ENCODE peak calls at places on chromosomes 6 and 20, in nine cellular contexts. U, Q, A, P, F, B, S, H and X are unnamed samples.

GRCh38 chr6:132669690-132670291 is 10.8 kb upstream of the TAAR1 start:
- DNase-seq in P (peak; percentile 80), Q (peak; percentile 20), H (no peak), S (no peak), B (no peak), F (peak; percentile 64), A (peak; percentile 38), U (peak; percentile 72), X (no peak)

GRCh38 chr20:10352934-10353866 is 80.8 kb downstream of the MKKS start:
- DNase-seq in U (no peak), A (no peak), P (no peak), B (no peak), F (no peak), H (no peak), Q (peak; percentile 57), S (no peak), X (no peak)

GRCh38 chr6:30955367-30956042 is 14.7 kb downstream of the MUCL3 start:
- DNase-seq in A (no peak), Q (no peak), P (no peak), B (peak; percentile 74), F (peak; percentile 47), S (peak; percentile 58), H (peak; percentile 79), U (peak; percentile 85), X (no peak)

GRCh38 chr20:44532981-44533331 is 11.1 kb upstream of the SERINC3 start:
- DNase-seq in A (no peak), P (no peak), F (peak; percentile 69), Q (peak; percentile 58), U (no peak), H (no peak), S (no peak), B (no peak), X (no peak)

GRCh38 chr20:33016581-33017109 is 9.1 kb downstream of the BPIFB2 start:
- DNase-seq in B (no peak), Q (no peak), F (no peak), P (no peak), U (no peak), A (no peak), H (no peak), S (no peak), X (no peak)

GRCh38 chr6:21840428-21840827 is 246.9 kb downstream of the SOX4 start:
- DNase-seq in A (no peak), P (no peak), S (no peak), H (no peak), B (no peak), Q (no peak), F (peak; percentile 26), U (no peak), X (no peak)

GRCh38 chr20:18724077-18724476 is 89.5 kb upstream of the SCP2D1 start:
- DNase-seq in B (no peak), Q (no peak), F (no peak), U (no peak), S (no peak), H (no peak), P (no peak), A (no peak), X (no peak)

GRCh38 chr6:44036196-44036595 is 91.1 kb downstream of the MRPL14 start:
- DNase-seq in P (no peak), A (no peak), B (peak; percentile 16), Q (no peak), F (no peak), H (peak; percentile 34), U (no peak), S (no peak), X (no peak)

GRCh38 chr20:16583444-16583843 is 10.2 kb upstream of the KIF16B start:
- DNase-seq in P (no peak), S (no peak), F (no peak), H (no peak), B (no peak), U (no peak), A (no peak), Q (no peak), X (no peak)

GRCh38 chr6:33384581-33385020 is 7.0 kb upstream of the KIFC1 start:
- DNase-seq in H (no peak), S (no peak), F (peak; percentile 67), A (peak; percentile 72), P (no peak), B (no peak), Q (no peak), U (peak; percentile 48), X (no peak)

GRCh38 chr6:144158133-144158532 is 7.8 kb downstream of the STX11 start:
- DNase-seq in H (no peak), Q (no peak), F (peak; percentile 67), B (no peak), A (no peak), S (peak; percentile 79), P (no peak), U (peak; percentile 19), X (peak; percentile 93)

GRCh38 chr6:33414592-33415271 is 3.2 kb downstream of the CUTA start:
- DNase-seq in Q (no peak), H (no peak), U (no peak), B (peak; percentile 62), P (peak; percentile 66), A (no peak), S (no peak), F (peak; percentile 7), X (no peak)

GRCh38 chr6:122043421-122043820 is 356.0 kb upstream of the HSF2 start:
- DNase-seq in Q (no peak), U (no peak), B (no peak), S (no peak), A (no peak), F (no peak), H (no peak), P (no peak), X (no peak)

GRCh38 chr6:153058909-153059308 is 56.4 kb upstream of the MTRF1L start:
- DNase-seq in H (no peak), P (no peak), B (no peak), A (no peak), F (peak; percentile 46), Q (no peak), S (no peak), U (no peak), X (no peak)

GRCh38 chr6:75233097-75233615 is 10.4 kb downstream of the COX7A2 start:
- DNase-seq in S (no peak), P (no peak), U (no peak), H (no peak), B (no peak), A (no peak), F (no peak), Q (no peak), X (no peak)

GRCh38 chr20:444862-445426 is 17.4 kb downstream of the TBC1D20 start:
- DNase-seq in U (no peak), A (no peak), H (no peak), P (no peak), B (no peak), Q (no peak), F (peak; percentile 40), S (no peak), X (no peak)

GRCh38 chr6:101114703-101115102 is 233.6 kb upstream of the ASCC3 start:
- DNase-seq in Q (peak; percentile 10), B (no peak), H (no peak), A (peak; percentile 18), F (peak; percentile 58), P (peak; percentile 19), U (peak; percentile 55), S (peak; percentile 10), X (no peak)

GRCh38 chr6:121491576-121491975 is 56.1 kb downstream of the GJA1 start:
- DNase-seq in F (no peak), H (no peak), B (no peak), A (no peak), P (no peak), S (no peak), U (no peak), Q (no peak), X (no peak)

GRCh38 chr20:17859616-17860232 is 108.9 kb downstream of the SNX5 start:
- DNase-seq in F (no peak), S (peak; percentile 56), A (no peak), P (no peak), U (no peak), B (no peak), Q (no peak), H (no peak), X (no peak)

GRCh38 chr6:63807056-63807455 is 171.5 kb downstream of the PHF3 start:
- DNase-seq in P (no peak), S (no peak), Q (no peak), U (no peak), B (no peak), H (no peak), F (no peak), A (no peak), X (no peak)

GRCh38 chr20:62010551-62011402 is 54.9 kb downstream of the TAF4 start:
- DNase-seq in Q (peak; percentile 64), P (peak; percentile 71), S (peak; percentile 53), F (peak; percentile 60), B (no peak), A (peak; percentile 10), H (no peak), U (peak; percentile 76), X (peak; percentile 37)

GRCh38 chr20:25622049-25622448 is 1.8 kb downstream of the NANP start:
- DNase-seq in Q (no peak), S (no peak), P (no peak), H (no peak), F (no peak), A (no peak), U (no peak), B (no peak), X (no peak)
- H3K4me3 ChIP-seq in Q (peak overlapping the region; percentile 80), S (peak overlapping the region; percentile 94), P (peak overlapping the region; percentile 81), H (no peak overlapping the region), F (peak overlapping the region; percentile 90), A (no peak overlapping the region), U (no peak overlapping the region), B (no peak overlapping the region), X (no peak overlapping the region)

GRCh38 chr20:31548823-31549512 is 34.7 kb downstream of the HM13 start:
- DNase-seq in A (no peak), P (no peak), H (no peak), Q (no peak), S (no peak), U (peak; percentile 10), F (no peak), B (no peak), X (no peak)
- H3K27ac ChIP-seq in A (no peak overlapping the region), P (no peak overlapping the region), H (no peak overlapping the region), Q (peak overlapping the region; percentile 92), S (no peak overlapping the region), U (peak overlapping the region; percentile 99), F (no peak overlapping the region), B (no peak overlapping the region), X (no peak overlapping the region)

GRCh38 chr20:53001502-53002301 is 29.5 kb downstream of the TSHZ2 start:
- DNase-seq in U (no peak), P (peak; percentile 91), H (no peak), Q (no peak), F (no peak), B (no peak), S (no peak), A (no peak), X (no peak)
- H3K4me3 ChIP-seq in U (no peak overlapping the region), P (peak overlapping the region; percentile 63), H (no peak overlapping the region), Q (no peak overlapping the region), F (no peak overlapping the region), B (no peak overlapping the region), S (no peak overlapping the region), A (no peak overlapping the region), X (no peak overlapping the region)

DNA sequence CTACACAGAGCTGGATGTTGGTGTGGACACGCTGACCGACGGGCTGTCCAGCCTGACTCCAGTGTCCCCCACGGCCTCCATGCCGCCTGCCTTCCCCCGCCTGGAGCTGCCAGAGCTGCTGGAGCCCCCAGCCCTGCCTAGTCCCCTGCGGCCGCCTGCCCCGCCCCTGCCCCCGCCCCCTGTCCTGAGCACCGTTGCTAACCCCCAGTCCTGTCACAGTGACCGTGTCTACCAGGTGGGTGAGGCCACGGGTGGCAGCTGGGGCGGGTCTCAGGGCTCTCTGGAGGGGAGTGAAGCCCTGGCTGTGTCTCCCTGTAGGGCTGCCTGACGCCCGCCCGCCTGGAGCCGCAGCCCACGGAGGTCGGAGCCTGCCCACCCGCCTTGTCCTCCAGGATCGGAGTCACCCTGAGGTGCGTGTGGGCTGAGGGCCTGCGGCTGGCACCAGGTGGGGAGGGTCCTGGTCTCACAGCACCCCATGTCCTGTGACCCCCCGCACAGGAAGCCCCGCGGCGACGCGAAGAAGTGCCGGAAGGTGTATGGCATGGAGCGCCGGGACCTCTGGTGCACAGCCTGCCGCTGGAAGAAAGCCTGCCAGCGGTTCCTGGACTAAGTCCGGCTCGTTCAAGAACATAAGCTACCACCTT is 2.9 kb downstream of the SLC2A4RG start:
- DNase-seq in Q (no peak), P (no peak), A (no peak), S (no peak), U (peak; percentile 10), H (no peak), F (no peak), B (no peak), X (peak; percentile 39)
- H3K27ac ChIP-seq in Q (no peak overlapping the region), P (no peak overlapping the region), A (peak overlapping the region; percentile 96), S (no peak overlapping the region), U (no peak overlapping the region), H (peak overlapping the region; percentile 27), F (no peak overlapping the region), B (no peak overlapping the region), X (no peak overlapping the region)